ENCODE peak calls at places on chromosomes 11 and 22, in ten cellular contexts. T is astrocyte of the spinal cord; O is neuronal stem cell; R is activated T-cell treated with anti-CD3 and anti-CD28 coated beads for 1 hour; E is Right ventricle myocardium superior; L is frontal cortex; I is AG09319; J is choroid plexus epithelial cell; F is Ammon's horn; Z is activated naive CD4-positive, alpha-beta T cell. V is an unnamed sample.

GRCh38 chr11:131626761-131627160 is 256.3 kb downstream of the NTM start:
- DNase-seq in T (no peak), O (no peak), R (no peak), E (no peak), L (no peak), I (no peak), J (no peak), F (no peak), Z (no peak), V (no peak)

GRCh38 chr11:69920500-69921428 is 101.5 kb upstream of the FGF3 start:
- DNase-seq in T (no peak), O (no peak), R (no peak), E (peak; percentile 39), L (no peak), I (no peak), J (no peak), F (no peak), Z (no peak), V (no peak)

GRCh38 chr11:46390331-46391171 is 1.0 kb downstream of the CHRM4 start:
- DNase-seq in T (no peak), O (no peak), R (no peak), E (no peak), L (no peak), I (no peak), J (no peak), F (no peak), Z (no peak), V (no peak)

GRCh38 chr11:20355221-20356219 is 8.0 kb upstream of the HTATIP2 start:
- DNase-seq in T (peak; percentile 58), O (no peak), R (peak; percentile 24), E (no peak), L (no peak), I (no peak), J (peak; percentile 77), F (peak; percentile 70), Z (no peak), V (peak; percentile 58)

GRCh38 chr11:19181673-19182261 is 20.0 kb downstream of the CSRP3 start:
- DNase-seq in T (no peak), O (no peak), R (no peak), E (no peak), L (no peak), I (no peak), J (no peak), F (no peak), Z (no peak), V (no peak)

GRCh38 chr11:62398011-62398994 is 20.5 kb upstream of the SCGB1A1 start:
- DNase-seq in T (no peak), O (no peak), R (no peak), E (peak; percentile 70), L (no peak), I (no peak), J (no peak), F (no peak), Z (no peak), V (peak; percentile 44)

GRCh38 chr11:27703453-27703852 is 3.2 kb upstream of the BDNF start:
- DNase-seq in T (peak; percentile 72), O (no peak), R (no peak), E (no peak), L (no peak), I (no peak), J (peak; percentile 82), F (no peak), Z (no peak), V (peak; percentile 89)

GRCh38 chr11:2252018-2252417 is 18.4 kb downstream of the ASCL2 start:
- DNase-seq in T (no peak), O (no peak), R (no peak), E (no peak), L (no peak), I (no peak), J (no peak), F (no peak), Z (no peak), V (no peak)

GRCh38 chr11:70570693-70571395 is 172.5 kb downstream of the CTTN start:
- DNase-seq in T (no peak), O (no peak), R (no peak), E (peak; percentile 30), L (no peak), I (no peak), J (no peak), F (no peak), Z (no peak), V (no peak)

GRCh38 chr11:78660451-78660850 is 85.8 kb upstream of the NARS2 start:
- DNase-seq in T (peak; percentile 72), O (no peak), R (no peak), E (no peak), L (no peak), I (no peak), J (no peak), F (peak; percentile 29), Z (no peak), V (no peak)

GRCh38 chr22:23608583-23608982 is 23.5 kb downstream of the DRICH1 start:
- DNase-seq in T (no peak), O (peak; percentile 72), R (no peak), E (no peak), L (no peak), I (no peak), J (peak; percentile 28), F (no peak), Z (no peak), V (peak; percentile 39)

GRCh38 chr11:93549986-93550385 is 6.8 kb upstream of the SMCO4 start:
- DNase-seq in T (no peak), O (no peak), R (no peak), E (no peak), L (no peak), I (no peak), J (no peak), F (no peak), Z (no peak), V (no peak)

GRCh38 chr11:89633125-89633695 is 76.9 kb upstream of the TRIM77 start:
- DNase-seq in T (no peak), O (no peak), R (no peak), E (no peak), L (no peak), I (no peak), J (peak; percentile 6), F (peak; percentile 76), Z (no peak), V (no peak)

GRCh38 chr11:60125962-60126585 is 37.6 kb downstream of the MS4A2 start:
- DNase-seq in T (no peak), O (no peak), R (no peak), E (no peak), L (no peak), I (no peak), J (no peak), F (no peak), Z (no peak), V (no peak)

GRCh38 chr11:16511109-16511806 is 154.9 kb upstream of the SOX6 start:
- DNase-seq in T (peak; percentile 77), O (no peak), R (no peak), E (no peak), L (no peak), I (no peak), J (no peak), F (no peak), Z (no peak), V (peak; percentile 96)

GRCh38 chr11:36618025-36618700 is 20.1 kb upstream of the RAG2 start:
- DNase-seq in T (no peak), O (no peak), R (no peak), E (no peak), L (no peak), I (no peak), J (no peak), F (no peak), Z (no peak), V (no peak)

GRCh38 chr22:43435851-43436535 is 24.2 kb downstream of the MPPED1 start:
- DNase-seq in T (no peak), O (no peak), R (no peak), E (no peak), L (no peak), I (no peak), J (peak; percentile 5), F (no peak), Z (no peak), V (no peak)

GRCh38 chr11:96413408-96413807 is 23.6 kb downstream of the JRKL start:
- DNase-seq in T (no peak), O (no peak), R (no peak), E (no peak), L (no peak), I (no peak), J (no peak), F (no peak), Z (no peak), V (no peak)

GRCh38 chr11:75583710-75584658 is 21.9 kb downstream of the SERPINH1 start:
- DNase-seq in T (peak; percentile 74), O (peak; percentile 69), R (no peak), E (peak; percentile 85), L (peak; percentile 81), I (no peak), J (peak; percentile 85), F (peak; percentile 87), Z (no peak), V (peak; percentile 61)

GRCh38 chr22:41780714-41781507 is 19.6 kb upstream of the CCDC134 start:
- DNase-seq in T (peak; percentile 8), O (no peak), R (peak; percentile 74), E (peak; percentile 80), L (no peak), I (no peak), J (peak; percentile 63), F (peak; percentile 39), Z (peak; percentile 79), V (peak; percentile 63)

GRCh38 chr11:2994336-2994730 is 2.2 kb upstream of the NAP1L4 start:
- DNase-seq in T (no peak), O (no peak), R (no peak), E (no peak), L (no peak), I (no peak), J (no peak), F (no peak), Z (no peak), V (no peak)

GRCh38 chr11:66126808-66127555 is 56.9 kb downstream of the PACS1 start:
- DNase-seq in T (peak; percentile 71), O (no peak), R (peak; percentile 41), E (peak; percentile 74), L (no peak), I (no peak), J (peak; percentile 86), F (peak; percentile 84), Z (peak; percentile 34), V (peak; percentile 79)

GRCh38 chr22:27605390-27605789 is 196.2 kb downstream of the MN1 start:
- DNase-seq in T (no peak), O (no peak), R (no peak), E (no peak), L (no peak), I (no peak), J (no peak), F (no peak), Z (no peak), V (no peak)

GRCh38 chr11:45915446-45915845 is 2.2 kb downstream of the PEX16 start:
- DNase-seq in T (no peak), O (no peak), R (no peak), E (no peak), L (no peak), I (no peak), J (no peak), F (no peak), Z (no peak), V (no peak)

V was measured in IMR-90.